ENCODE peak calls at places on chromosomes 1 and 21, in seven cellular contexts. One of them, this sample, is unnamed.

GRCh38 chr1:63663301-63663700 is 70.1 kb downstream of the PGM1 start:
- DNase-seq in psoas muscle: no peak
- DNase-seq in tibial artery: no peak
- DNase-seq in Panc1: no peak
- DNase-seq in Peyer's patch: no peak
- DNase-seq in lower lobe of right lung: no peak
- DNase-seq in heart right ventricle: no peak
- DNase-seq in this sample: no peak

GRCh38 chr1:75083223-75083622 is 51.0 kb upstream of the LHX8 start:
- DNase-seq in psoas muscle: no peak
- DNase-seq in tibial artery: no peak
- DNase-seq in Panc1: no peak
- DNase-seq in Peyer's patch: no peak
- DNase-seq in lower lobe of right lung: no peak
- DNase-seq in heart right ventricle: no peak
- DNase-seq in this sample: no peak

GRCh38 chr1:77100870-77101269 is 118.4 kb downstream of the PIGK start:
- DNase-seq in psoas muscle: no peak
- DNase-seq in tibial artery: no peak
- DNase-seq in Panc1: no peak
- DNase-seq in Peyer's patch: no peak
- DNase-seq in lower lobe of right lung: no peak
- DNase-seq in heart right ventricle: no peak
- DNase-seq in this sample: no peak

GRCh38 chr1:26127235-26128163 is 15.9 kb downstream of the PDIK1L start:
- DNase-seq in psoas muscle: no peak
- DNase-seq in tibial artery: no peak
- DNase-seq in Panc1: no peak
- DNase-seq in Peyer's patch: no peak
- DNase-seq in lower lobe of right lung: no peak
- DNase-seq in heart right ventricle: no peak
- DNase-seq in this sample: no peak

GRCh38 chr1:244171241-244171985 is 120.3 kb downstream of the ZBTB18 start:
- DNase-seq in psoas muscle: no peak
- DNase-seq in tibial artery: no peak
- DNase-seq in Panc1: no peak
- DNase-seq in Peyer's patch: no peak
- DNase-seq in lower lobe of right lung: no peak
- DNase-seq in heart right ventricle: peak
- DNase-seq in this sample: no peak

GRCh38 chr1:41507152-41507720 is 22.8 kb upstream of the EDN2 start:
- DNase-seq in psoas muscle: no peak
- DNase-seq in tibial artery: no peak
- DNase-seq in Panc1: no peak
- DNase-seq in Peyer's patch: no peak
- DNase-seq in lower lobe of right lung: no peak
- DNase-seq in heart right ventricle: no peak
- DNase-seq in this sample: no peak

GRCh38 chr1:178388398-178389161 is 108.2 kb downstream of the CLEC20A start:
- DNase-seq in psoas muscle: no peak
- DNase-seq in tibial artery: no peak
- DNase-seq in Panc1: no peak
- DNase-seq in Peyer's patch: no peak
- DNase-seq in lower lobe of right lung: no peak
- DNase-seq in heart right ventricle: no peak
- DNase-seq in this sample: no peak

GRCh38 chr1:229028509-229028908 is 242.4 kb upstream of the RAB4A start:
- DNase-seq in psoas muscle: no peak
- DNase-seq in tibial artery: no peak
- DNase-seq in Panc1: no peak
- DNase-seq in Peyer's patch: no peak
- DNase-seq in lower lobe of right lung: no peak
- DNase-seq in heart right ventricle: no peak
- DNase-seq in this sample: no peak

GRCh38 chr1:173406783-173407230 is 70.3 kb upstream of the PRDX6 start:
- DNase-seq in psoas muscle: no peak
- DNase-seq in tibial artery: no peak
- DNase-seq in Panc1: no peak
- DNase-seq in Peyer's patch: peak
- DNase-seq in lower lobe of right lung: no peak
- DNase-seq in heart right ventricle: no peak
- DNase-seq in this sample: no peak

GRCh38 chr1:37989381-37989930 is 366 bp downstream of the SF3A3 start:
- DNase-seq in psoas muscle: peak
- DNase-seq in tibial artery: no peak
- DNase-seq in Panc1: no peak
- DNase-seq in Peyer's patch: no peak
- DNase-seq in lower lobe of right lung: peak
- DNase-seq in heart right ventricle: no peak
- DNase-seq in this sample: no peak

GRCh38 chr1:232662910-232663309 is 33.0 kb upstream of the SIPA1L2 start:
- DNase-seq in psoas muscle: no peak
- DNase-seq in tibial artery: no peak
- DNase-seq in Panc1: no peak
- DNase-seq in Peyer's patch: no peak
- DNase-seq in lower lobe of right lung: no peak
- DNase-seq in heart right ventricle: peak
- DNase-seq in this sample: no peak

GRCh38 chr1:219798283-219799030 is 129.9 kb downstream of the SLC30A10 start:
- DNase-seq in psoas muscle: no peak
- DNase-seq in tibial artery: no peak
- DNase-seq in Panc1: no peak
- DNase-seq in Peyer's patch: no peak
- DNase-seq in lower lobe of right lung: no peak
- DNase-seq in heart right ventricle: no peak
- DNase-seq in this sample: no peak

GRCh38 chr1:156766288-156767100 is 841 bp upstream of the PRCC start:
- DNase-seq in psoas muscle: no peak
- DNase-seq in tibial artery: no peak
- DNase-seq in Panc1: no peak
- DNase-seq in Peyer's patch: no peak
- DNase-seq in lower lobe of right lung: peak
- DNase-seq in heart right ventricle: no peak
- DNase-seq in this sample: no peak

GRCh38 chr1:228109962-228110488 is 926 bp upstream of the MRPL55 start:
- DNase-seq in psoas muscle: no peak
- DNase-seq in tibial artery: no peak
- DNase-seq in Panc1: no peak
- DNase-seq in Peyer's patch: no peak
- DNase-seq in lower lobe of right lung: no peak
- DNase-seq in heart right ventricle: no peak
- DNase-seq in this sample: no peak

GRCh38 chr1:145992502-145992936 is 3.9 kb downstream of the TXNIP start:
- DNase-seq in psoas muscle: no peak
- DNase-seq in tibial artery: peak
- DNase-seq in Panc1: no peak
- DNase-seq in Peyer's patch: peak
- DNase-seq in lower lobe of right lung: no peak
- DNase-seq in heart right ventricle: no peak
- DNase-seq in this sample: no peak

GRCh38 chr21:23016617-23017016 is 2018.4 kb downstream of the NCAM2 start:
- DNase-seq in psoas muscle: no peak
- DNase-seq in tibial artery: no peak
- DNase-seq in Panc1: peak
- DNase-seq in Peyer's patch: no peak
- DNase-seq in lower lobe of right lung: no peak
- DNase-seq in heart right ventricle: no peak
- DNase-seq in this sample: no peak

GRCh38 chr21:33578214-33578613 is 10.3 kb downstream of the DONSON start:
- DNase-seq in psoas muscle: no peak
- DNase-seq in tibial artery: no peak
- DNase-seq in Panc1: no peak
- DNase-seq in Peyer's patch: no peak
- DNase-seq in lower lobe of right lung: no peak
- DNase-seq in heart right ventricle: no peak
- DNase-seq in this sample: no peak

GRCh38 chr1:27137544-27138075 is 17.3 kb downstream of the SLC9A1 start:
- DNase-seq in psoas muscle: no peak
- DNase-seq in tibial artery: peak
- DNase-seq in Panc1: no peak
- DNase-seq in Peyer's patch: peak
- DNase-seq in lower lobe of right lung: peak
- DNase-seq in heart right ventricle: peak
- DNase-seq in this sample: no peak

GRCh38 chr21:14736162-14736561 is 190.0 kb upstream of the SAMSN1 start:
- DNase-seq in psoas muscle: no peak
- DNase-seq in tibial artery: no peak
- DNase-seq in Panc1: no peak
- DNase-seq in Peyer's patch: no peak
- DNase-seq in lower lobe of right lung: no peak
- DNase-seq in heart right ventricle: no peak
- DNase-seq in this sample: no peak

GRCh38 chr1:159171254-159171687 is at the start of gene CADM3:
- DNase-seq in psoas muscle: peak
- DNase-seq in tibial artery: no peak
- DNase-seq in Panc1: no peak
- DNase-seq in Peyer's patch: no peak
- DNase-seq in lower lobe of right lung: no peak
- DNase-seq in heart right ventricle: no peak
- DNase-seq in this sample: no peak

GRCh38 chr1:154453577-154454352 is 48.3 kb upstream of the TDRD10 start:
- DNase-seq in psoas muscle: no peak
- DNase-seq in tibial artery: no peak
- DNase-seq in Panc1: no peak
- DNase-seq in Peyer's patch: no peak
- DNase-seq in lower lobe of right lung: no peak
- DNase-seq in heart right ventricle: no peak
- DNase-seq in this sample: no peak

GRCh38 chr1:204882479-204882878 is 11.8 kb downstream of the NFASC start:
- DNase-seq in psoas muscle: no peak
- DNase-seq in tibial artery: no peak
- DNase-seq in Panc1: no peak
- DNase-seq in Peyer's patch: no peak
- DNase-seq in lower lobe of right lung: no peak
- DNase-seq in heart right ventricle: no peak
- DNase-seq in this sample: no peak

GRCh38 chr1:204885790-204886189 is 15.1 kb downstream of the NFASC start:
- DNase-seq in psoas muscle: no peak
- DNase-seq in tibial artery: no peak
- DNase-seq in Panc1: no peak
- DNase-seq in Peyer's patch: no peak
- DNase-seq in lower lobe of right lung: no peak
- DNase-seq in heart right ventricle: no peak
- DNase-seq in this sample: no peak

GRCh38 chr1:204887846-204888245 is 17.2 kb downstream of the NFASC start:
- DNase-seq in psoas muscle: no peak
- DNase-seq in tibial artery: no peak
- DNase-seq in Panc1: no peak
- DNase-seq in Peyer's patch: no peak
- DNase-seq in lower lobe of right lung: no peak
- DNase-seq in heart right ventricle: no peak
- DNase-seq in this sample: no peak

GRCh38 chr1:204883405-204883804 is 12.7 kb downstream of the NFASC start:
- DNase-seq in psoas muscle: no peak
- DNase-seq in tibial artery: no peak
- DNase-seq in Panc1: no peak
- DNase-seq in Peyer's patch: no peak
- DNase-seq in lower lobe of right lung: no peak
- DNase-seq in heart right ventricle: no peak
- DNase-seq in this sample: no peak

DNA sequence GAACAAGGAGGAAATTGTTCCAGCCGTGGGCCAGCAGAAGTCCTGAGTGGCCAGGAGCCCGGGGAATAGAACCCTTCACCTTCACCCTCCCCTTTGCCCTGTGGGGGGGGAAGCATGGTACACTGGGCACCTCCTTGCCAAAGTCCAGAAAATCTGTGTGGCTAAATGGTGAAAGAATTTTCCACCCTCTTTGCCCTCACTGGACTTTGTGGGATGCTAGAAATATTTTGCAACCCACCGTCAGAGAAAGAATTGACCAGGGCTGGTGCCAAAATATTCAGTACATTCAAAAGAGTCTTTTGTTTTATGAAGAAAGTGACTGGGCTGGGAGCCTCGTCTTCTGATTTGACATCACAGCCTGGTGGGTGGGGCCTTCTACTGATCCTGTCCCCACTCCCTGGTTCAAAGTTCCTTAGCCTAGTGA is 14.6 kb downstream of the NFASC start:
- DNase-seq in psoas muscle: no peak
- DNase-seq in tibial artery: no peak
- DNase-seq in Panc1: no peak
- DNase-seq in Peyer's patch: no peak
- DNase-seq in lower lobe of right lung: no peak
- DNase-seq in heart right ventricle: peak
- DNase-seq in this sample: no peak
- H3K27ac ChIP-seq in psoas muscle: no peak
- H3K27ac ChIP-seq in tibial artery: no peak
- H3K27ac ChIP-seq in Panc1: no peak
- H3K27ac ChIP-seq in Peyer's patch: peak
- H3K27ac ChIP-seq in lower lobe of right lung: peak
- H3K27ac ChIP-seq in heart right ventricle: peak
- H3K27ac ChIP-seq in this sample: no peak

DNA sequence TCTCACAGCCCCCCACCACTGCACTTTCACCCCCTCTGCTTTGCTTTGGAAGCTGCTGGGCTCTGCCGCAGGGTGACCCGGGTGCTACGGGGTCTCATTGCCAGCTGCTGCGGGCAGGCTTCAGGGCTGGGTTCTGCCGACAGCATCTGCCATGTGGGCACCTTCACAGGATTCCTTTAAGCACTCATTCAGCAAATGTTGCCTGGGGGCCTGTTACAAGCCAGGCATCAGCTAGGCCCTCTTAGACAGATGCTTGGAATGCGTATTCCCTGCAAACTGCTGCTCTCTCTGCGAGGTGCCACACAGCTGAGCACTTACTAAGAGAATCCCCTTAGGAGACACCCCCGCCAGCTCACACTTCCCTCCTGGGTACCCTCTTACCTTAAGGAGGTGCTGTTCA is 29.2 kb downstream of the COL16A1 start:
- DNase-seq in psoas muscle: no peak
- DNase-seq in tibial artery: no peak
- DNase-seq in Panc1: no peak
- DNase-seq in Peyer's patch: no peak
- DNase-seq in lower lobe of right lung: no peak
- DNase-seq in heart right ventricle: no peak
- DNase-seq in this sample: no peak
- H3K27ac ChIP-seq in psoas muscle: no peak
- H3K27ac ChIP-seq in tibial artery: peak
- H3K27ac ChIP-seq in Panc1: no peak
- H3K27ac ChIP-seq in Peyer's patch: no peak
- H3K27ac ChIP-seq in lower lobe of right lung: no peak
- H3K27ac ChIP-seq in heart right ventricle: peak
- H3K27ac ChIP-seq in this sample: no peak

DNA sequence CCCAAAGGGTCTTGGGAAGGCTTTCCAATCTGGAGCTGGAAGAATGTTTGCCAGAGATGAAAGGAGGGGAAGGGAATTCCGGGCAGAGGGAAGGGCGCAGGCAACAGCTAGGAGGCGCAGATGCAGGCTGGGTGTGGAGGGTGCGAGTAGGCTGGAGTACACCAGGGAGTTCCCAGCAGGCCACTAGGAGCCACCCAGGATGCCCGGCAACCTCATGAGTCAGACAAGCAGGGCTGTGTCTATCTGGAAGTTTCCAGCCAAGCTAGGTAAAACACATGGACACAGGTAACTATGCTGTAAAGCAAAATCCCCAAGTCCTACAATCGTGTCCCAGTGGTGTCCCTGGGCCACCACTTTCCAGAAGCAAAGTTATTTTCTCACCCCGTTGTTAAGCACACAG is 998 bp upstream of the NBL1 start:
- DNase-seq in psoas muscle: no peak
- DNase-seq in tibial artery: no peak
- DNase-seq in Panc1: no peak
- DNase-seq in Peyer's patch: peak
- DNase-seq in lower lobe of right lung: no peak
- DNase-seq in heart right ventricle: no peak
- DNase-seq in this sample: no peak
- H3K27ac ChIP-seq in psoas muscle: peak
- H3K27ac ChIP-seq in tibial artery: peak
- H3K27ac ChIP-seq in Panc1: peak
- H3K27ac ChIP-seq in Peyer's patch: peak
- H3K27ac ChIP-seq in lower lobe of right lung: peak
- H3K27ac ChIP-seq in heart right ventricle: peak
- H3K27ac ChIP-seq in this sample: no peak

GRCh38 chr1:226946285-226946684 is 6.2 kb downstream of the COQ8A start:
- DNase-seq in psoas muscle: no peak
- DNase-seq in tibial artery: no peak
- DNase-seq in Panc1: no peak
- DNase-seq in Peyer's patch: peak
- DNase-seq in lower lobe of right lung: no peak
- DNase-seq in heart right ventricle: no peak
- DNase-seq in this sample: no peak
- H3K27ac ChIP-seq in psoas muscle: peak
- H3K27ac ChIP-seq in tibial artery: no peak
- H3K27ac ChIP-seq in Panc1: no peak
- H3K27ac ChIP-seq in Peyer's patch: peak
- H3K27ac ChIP-seq in lower lobe of right lung: peak
- H3K27ac ChIP-seq in heart right ventricle: peak
- H3K27ac ChIP-seq in this sample: no peak